ENCODE peak calls at places on chromosomes 7 and 10, in six cellular contexts. I is sigmoid colon, W is cardiac muscle cell, R is Panc1, U is GM12878, H is tibial artery. C is an unnamed sample. For H3K27me3, the result is how much of the 10 kb centered on the place peaks cover.

GRCh38 chr7:132576723-132577089 is 436 bp upstream of the PLXNA4 start:
- DNase-seq in I (no peak), H (no peak), W (peak), R (no peak), U (no peak), C (no peak)

GRCh38 chr10:133219782-133220181 is 10.2 kb upstream of the UTF1 start:
- DNase-seq in I (no peak), R (no peak), W (no peak), U (no peak), H (no peak), C (no peak)

GRCh38 chr10:104657458-104657857 is 16.4 kb downstream of the SORCS3 start:
- DNase-seq in R (no peak), W (no peak), I (no peak), H (no peak), U (no peak), C (no peak)

GRCh38 chr10:96043895-96044580 is 655 bp downstream of the CCNJ start:
- DNase-seq in U (no peak), H (peak), R (no peak), I (peak), W (peak), C (no peak)

GRCh38 chr10:71220689-71221540 is 8.5 kb downstream of the UNC5B start:
- DNase-seq in U (no peak), I (peak), R (no peak), H (no peak), W (no peak), C (no peak)

GRCh38 chr7:102892631-102893278 is 20.0 kb upstream of the LRRC17 start:
- DNase-seq in R (no peak), U (no peak), I (no peak), H (no peak), W (no peak), C (no peak)

GRCh38 chr7:6640246-6640721 is 3.2 kb downstream of the ZNF316 start:
- DNase-seq in I (no peak), U (no peak), R (no peak), H (no peak), W (no peak), C (no peak)

GRCh38 chr7:117715784-117716445 is 157.3 kb downstream of the CTTNBP2 start:
- DNase-seq in H (no peak), U (no peak), R (peak), I (no peak), W (peak), C (peak)

GRCh38 chr10:67549390-67549789 is 146.6 kb downstream of the CTNNA3 start:
- DNase-seq in H (no peak), R (no peak), I (no peak), W (no peak), U (no peak), C (peak)

GRCh38 chr7:138865843-138866242 is 67.8 kb upstream of the ATP6V0A4 start:
- DNase-seq in H (no peak), R (no peak), U (peak), W (no peak), I (no peak), C (no peak)

GRCh38 chr7:76423666-76424412 is 911 bp upstream of the ZP3 start:
- DNase-seq in R (no peak), W (peak), H (no peak), U (no peak), I (no peak), C (no peak)

GRCh38 chr7:68720722-68721121 is 877.6 kb upstream of the AUTS2 start:
- DNase-seq in I (no peak), W (no peak), U (no peak), R (no peak), H (no peak), C (no peak)

GRCh38 chr10:102773986-102774385 is 30.2 kb downstream of the WBP1L start:
- DNase-seq in I (no peak), U (no peak), H (peak), R (no peak), W (no peak), C (no peak)

GRCh38 chr10:919481-919880 is 12.0 kb downstream of the LARP4B start:
- DNase-seq in H (no peak), U (no peak), W (no peak), R (no peak), I (no peak), C (no peak)

GRCh38 chr10:114532226-114532625 is 125.8 kb downstream of the ABLIM1 start:
- DNase-seq in R (no peak), H (no peak), U (no peak), I (no peak), W (no peak), C (no peak)

GRCh38 chr7:44962483-44963251 is 16.1 kb downstream of the MYO1G start:
- DNase-seq in W (peak), H (no peak), U (no peak), R (no peak), I (no peak), C (no peak)

GRCh38 chr10:76303682-76304316 is 872.4 kb downstream of the LRMDA start:
- DNase-seq in H (peak), U (no peak), I (peak), R (peak), W (peak), C (peak)

GRCh38 chr10:98463022-98463421 is 16.3 kb upstream of the HPS1 start:
- DNase-seq in U (no peak), H (no peak), I (no peak), W (no peak), R (no peak), C (no peak)

GRCh38 chr7:140074780-140075179 is 12.0 kb upstream of the PARP12 start:
- DNase-seq in W (no peak), R (no peak), H (no peak), I (no peak), U (no peak), C (no peak)

GRCh38 chr10:99525897-99526296 is 6.8 kb upstream of the NKX2-3 start:
- DNase-seq in W (no peak), H (no peak), R (no peak), U (no peak), I (no peak), C (no peak)

GRCh38 chr10:99528256-99528866 is 4.4 kb upstream of the NKX2-3 start:
- DNase-seq in I (no peak), W (no peak), R (no peak), H (no peak), U (no peak), C (no peak)

GRCh38 chr10:99527526-99528255 is 5.1 kb upstream of the NKX2-3 start:
- DNase-seq in U (no peak), R (no peak), I (no peak), H (no peak), W (no peak), C (no peak)

GRCh38 chr10:99528867-99529285 is 3.9 kb upstream of the NKX2-3 start:
- DNase-seq in H (no peak), W (no peak), R (no peak), U (no peak), I (no peak), C (no peak)

DNA sequence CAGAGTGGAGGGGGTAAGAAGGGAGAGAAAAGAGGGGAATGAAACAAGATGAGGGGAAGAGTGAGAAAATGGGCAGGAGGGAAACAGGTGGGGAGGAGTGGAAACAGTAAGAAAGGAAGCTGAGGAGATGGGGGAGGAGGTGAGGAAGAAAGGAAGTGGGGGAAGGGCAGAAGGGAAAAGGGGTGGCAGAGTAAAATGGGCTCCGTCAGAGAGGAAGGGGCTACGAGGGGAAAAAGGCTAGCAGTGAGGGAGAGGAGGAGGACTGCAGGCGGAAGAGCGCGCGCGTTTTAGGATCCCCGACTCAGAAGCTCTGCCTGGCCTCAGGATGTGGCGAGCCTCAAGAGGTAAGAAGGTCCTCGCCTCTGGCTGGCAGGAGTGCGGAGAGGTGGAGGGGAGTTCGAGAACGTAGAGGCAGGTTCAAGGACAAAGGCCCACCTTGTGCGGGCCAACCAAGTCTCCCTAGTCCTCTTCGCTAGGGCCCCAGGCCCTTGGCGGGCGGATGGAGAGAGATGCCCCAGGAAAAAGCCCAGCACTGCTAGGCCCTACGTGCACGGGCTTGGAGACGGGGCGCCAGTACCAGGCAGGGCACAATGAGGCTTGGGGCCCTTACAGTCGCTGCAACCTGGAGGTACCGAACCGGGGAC is 5.8 kb upstream of the NKX2-3 start:
- DNase-seq in I (no peak), H (no peak), W (no peak), U (no peak), R (no peak), C (no peak)
- H3K27me3 ChIP-seq in I (under half), H (half or more), W (half or more), U (under half), R (under half), C (half or more)

GRCh38 chr7:55140221-55140980 is 121.6 kb downstream of the EGFR start:
- DNase-seq in U (peak), W (no peak), R (no peak), I (peak), H (no peak), C (peak)
- H3K27ac ChIP-seq in U (no peak), W (no peak), R (peak), I (peak), H (no peak), C (peak)

DNA sequence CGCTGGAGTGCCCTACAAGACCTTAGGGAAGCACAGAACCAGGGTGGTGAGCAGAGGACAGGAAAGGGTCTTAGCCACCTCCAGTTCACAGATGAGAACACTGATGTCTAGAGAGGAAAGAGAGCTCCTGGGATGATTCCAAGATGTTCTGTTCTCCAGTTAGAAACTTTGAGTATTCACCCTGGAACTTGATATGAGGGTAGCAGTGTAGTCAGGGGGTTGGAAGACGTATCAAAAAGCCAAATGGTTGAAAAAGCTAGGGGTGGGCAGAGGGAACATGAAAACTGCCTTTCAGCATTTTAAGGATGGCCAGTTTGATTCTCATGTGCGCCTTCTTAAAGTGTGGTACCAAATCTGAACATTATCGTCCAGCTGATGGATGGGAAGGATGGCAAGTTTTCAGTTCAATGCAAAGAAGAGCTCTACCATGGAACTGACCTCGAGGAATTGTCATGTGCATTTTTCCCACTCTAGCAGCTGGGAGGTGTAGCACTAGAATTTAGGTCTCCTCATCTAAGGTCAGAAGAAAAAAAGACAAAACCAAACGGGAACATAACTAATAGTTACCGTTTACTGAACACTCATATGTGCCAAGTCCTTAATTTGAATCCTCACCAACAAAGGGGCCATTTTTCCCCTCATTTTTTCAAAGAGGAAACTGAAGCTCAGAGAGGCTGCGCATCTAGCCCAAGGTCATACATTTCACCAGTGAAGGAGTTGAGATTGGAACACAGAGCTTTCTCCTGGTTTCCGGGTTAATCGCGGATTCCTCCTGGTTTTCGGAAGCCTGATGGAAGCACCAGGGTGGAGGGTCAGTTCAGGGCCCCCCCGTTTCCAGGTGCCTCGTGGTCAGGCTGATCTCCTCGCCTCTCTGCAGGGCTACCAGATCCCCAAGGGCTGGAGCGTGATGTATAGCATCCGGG is 6.0 kb upstream of the CYP26A1 start:
- DNase-seq in W (no peak), I (no peak), R (no peak), U (no peak), H (no peak), C (no peak)
- H3K27me3 ChIP-seq in W (half or more), I (half or more), R (under half), U (under half), H (half or more), C (half or more)

GRCh38 chr7:28732037-28732869 is 225.9 kb downstream of the TRIL start:
- DNase-seq in U (no peak), I (no peak), W (no peak), R (no peak), H (peak), C (peak)
- H3K27ac ChIP-seq in U (no peak), I (peak), W (no peak), R (no peak), H (peak), C (no peak)

GRCh38 chr7:42238709-42239395 is 1.8 kb upstream of the GLI3 start:
- DNase-seq in U (no peak), I (peak), W (no peak), R (no peak), H (peak), C (peak)

GRCh38 chr7:42236266-42237161 is 495 bp downstream of the GLI3 start:
- DNase-seq in R (no peak), W (peak), I (peak), H (peak), U (no peak), C (no peak)

GRCh38 chr7:42235734-42236133 is 1.3 kb downstream of the GLI3 start:
- DNase-seq in H (no peak), W (peak), R (no peak), U (no peak), I (peak), C (no peak)

GRCh38 chr7:42237891-42238531 is 1.0 kb upstream of the GLI3 start:
- DNase-seq in R (no peak), H (peak), U (no peak), I (peak), W (peak), C (no peak)

DNA sequence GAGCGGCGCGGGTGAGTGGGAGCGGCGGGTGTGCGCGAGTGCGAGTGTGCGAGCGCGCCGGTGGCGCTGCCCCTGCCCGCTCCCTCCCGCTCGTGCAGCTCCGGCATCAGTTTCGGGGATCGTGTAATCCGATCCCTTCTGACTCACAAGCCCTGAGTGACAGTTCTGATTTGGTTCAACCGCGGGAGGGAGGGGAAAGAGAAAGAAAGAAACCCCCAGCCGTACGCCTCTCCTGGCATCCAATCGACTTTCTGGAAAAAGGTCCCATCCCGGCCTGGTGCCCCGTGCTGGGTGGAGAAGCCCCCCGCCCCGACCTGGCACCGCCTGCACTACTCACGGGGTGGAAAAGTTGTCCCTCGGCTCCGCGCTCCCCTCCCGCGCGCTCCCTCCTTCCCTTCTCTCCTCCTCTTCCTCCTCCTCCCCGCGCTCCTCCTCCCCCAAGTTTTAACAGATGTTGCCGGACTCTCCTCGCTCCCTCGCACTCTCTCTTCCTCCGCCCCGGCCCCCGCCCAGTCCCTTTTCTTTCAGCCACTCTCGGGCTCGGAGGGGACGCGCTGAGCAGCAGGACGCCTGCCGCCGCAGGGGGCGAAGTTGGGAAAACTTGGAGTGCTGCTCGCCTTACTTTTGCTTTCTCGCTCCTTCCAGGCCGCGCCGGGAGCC is at the start of gene GLI3:
- DNase-seq in U (no peak), W (peak), I (peak), H (peak), R (no peak), C (peak)
- H3K27me3 ChIP-seq in U (under half), W (under half), I (under half), H (under half), R (under half), C (under half)